ENCODE peak calls at places on chromosomes 13 and 19, in nine cellular contexts. One of them, this sample, is unnamed.

GRCh38 chr19:28486934-28487333 is 726.0 kb downstream of the UQCRFS1 start:
- DNase-seq in IMR-90: no peak
- DNase-seq in left lung: no peak
- DNase-seq in transverse colon: no peak
- DNase-seq in AG09309: no peak
- DNase-seq in fibroblast of lung: no peak
- DNase-seq in fibroblast of mammary gland: no peak
- DNase-seq in pancreas: no peak
- DNase-seq in A549: no peak
- DNase-seq in this sample: no peak

GRCh38 chr13:28268800-28269223 is 130.5 kb downstream of the PAN3 start:
- DNase-seq in A549: no peak
- DNase-seq in fibroblast of mammary gland: no peak
- DNase-seq in fibroblast of lung: no peak
- DNase-seq in AG09309: no peak
- DNase-seq in pancreas: no peak
- DNase-seq in IMR-90: no peak
- DNase-seq in left lung: no peak
- DNase-seq in transverse colon: no peak
- DNase-seq in this sample: no peak

GRCh38 chr19:3178377-3178972 is at the start of gene S1PR4:
- DNase-seq in left lung: peak; percentile 86
- DNase-seq in fibroblast of mammary gland: no peak
- DNase-seq in pancreas: no peak
- DNase-seq in IMR-90: no peak
- DNase-seq in A549: no peak
- DNase-seq in transverse colon: peak; percentile 33
- DNase-seq in AG09309: no peak
- DNase-seq in fibroblast of lung: no peak
- DNase-seq in this sample: no peak

GRCh38 chr13:44040070-44040753 is 160.5 kb downstream of the LACC1 start:
- DNase-seq in fibroblast of lung: peak; percentile 75
- DNase-seq in AG09309: no peak
- DNase-seq in fibroblast of mammary gland: peak; percentile 65
- DNase-seq in pancreas: no peak
- DNase-seq in transverse colon: no peak
- DNase-seq in IMR-90: peak; percentile 54
- DNase-seq in A549: no peak
- DNase-seq in left lung: no peak
- DNase-seq in this sample: peak; percentile 59

GRCh38 chr13:103539265-103539664 is 473.0 kb upstream of the SLC10A2 start:
- DNase-seq in IMR-90: no peak
- DNase-seq in fibroblast of mammary gland: no peak
- DNase-seq in A549: no peak
- DNase-seq in left lung: peak; percentile 38
- DNase-seq in pancreas: no peak
- DNase-seq in AG09309: no peak
- DNase-seq in fibroblast of lung: no peak
- DNase-seq in transverse colon: no peak
- DNase-seq in this sample: no peak

GRCh38 chr13:41643502-41643901 is 186.2 kb downstream of the RGCC start:
- DNase-seq in A549: no peak
- DNase-seq in transverse colon: no peak
- DNase-seq in pancreas: no peak
- DNase-seq in AG09309: no peak
- DNase-seq in fibroblast of mammary gland: no peak
- DNase-seq in left lung: no peak
- DNase-seq in fibroblast of lung: no peak
- DNase-seq in IMR-90: no peak
- DNase-seq in this sample: no peak

GRCh38 chr13:101946411-101946810 is 455.4 kb downstream of the FGF14 start:
- DNase-seq in IMR-90: no peak
- DNase-seq in transverse colon: no peak
- DNase-seq in A549: no peak
- DNase-seq in fibroblast of mammary gland: no peak
- DNase-seq in fibroblast of lung: no peak
- DNase-seq in AG09309: no peak
- DNase-seq in pancreas: no peak
- DNase-seq in left lung: no peak
- DNase-seq in this sample: no peak

GRCh38 chr19:7789447-7789846 is 26.4 kb downstream of the CLEC4M start:
- DNase-seq in transverse colon: peak; percentile 33
- DNase-seq in IMR-90: no peak
- DNase-seq in fibroblast of mammary gland: no peak
- DNase-seq in fibroblast of lung: no peak
- DNase-seq in left lung: no peak
- DNase-seq in AG09309: no peak
- DNase-seq in A549: no peak
- DNase-seq in pancreas: no peak
- DNase-seq in this sample: no peak

GRCh38 chr13:52127378-52127777 is 1.5 kb downstream of the NEK5 start:
- DNase-seq in A549: no peak
- DNase-seq in fibroblast of lung: no peak
- DNase-seq in IMR-90: no peak
- DNase-seq in left lung: no peak
- DNase-seq in fibroblast of mammary gland: peak; percentile 1
- DNase-seq in transverse colon: no peak
- DNase-seq in AG09309: no peak
- DNase-seq in pancreas: no peak
- DNase-seq in this sample: no peak

GRCh38 chr13:72875233-72875632 is 93.3 kb downstream of the PIBF1 start:
- DNase-seq in fibroblast of lung: no peak
- DNase-seq in transverse colon: no peak
- DNase-seq in pancreas: no peak
- DNase-seq in A549: no peak
- DNase-seq in left lung: no peak
- DNase-seq in fibroblast of mammary gland: peak; percentile 2
- DNase-seq in AG09309: no peak
- DNase-seq in IMR-90: no peak
- DNase-seq in this sample: peak; percentile 17

GRCh38 chr19:42555317-42555716 is 27.0 kb upstream of the CEACAM1 start:
- DNase-seq in left lung: no peak
- DNase-seq in pancreas: no peak
- DNase-seq in fibroblast of mammary gland: no peak
- DNase-seq in A549: no peak
- DNase-seq in fibroblast of lung: no peak
- DNase-seq in IMR-90: no peak
- DNase-seq in transverse colon: no peak
- DNase-seq in AG09309: no peak
- DNase-seq in this sample: no peak

GRCh38 chr13:75754936-75755335 is 118.8 kb downstream of the LMO7 start:
- DNase-seq in left lung: no peak
- DNase-seq in AG09309: no peak
- DNase-seq in fibroblast of lung: no peak
- DNase-seq in IMR-90: no peak
- DNase-seq in fibroblast of mammary gland: no peak
- DNase-seq in A549: no peak
- DNase-seq in pancreas: no peak
- DNase-seq in transverse colon: no peak
- DNase-seq in this sample: no peak

GRCh38 chr19:4327252-4327876 is 11.3 kb downstream of the STAP2 start:
- DNase-seq in IMR-90: peak; percentile 13
- DNase-seq in transverse colon: peak; percentile 83
- DNase-seq in A549: peak; percentile 33
- DNase-seq in pancreas: peak; percentile 89
- DNase-seq in AG09309: no peak
- DNase-seq in fibroblast of lung: peak; percentile 22
- DNase-seq in fibroblast of mammary gland: peak; percentile 41
- DNase-seq in left lung: peak; percentile 88
- DNase-seq in this sample: peak; percentile 54

GRCh38 chr13:49315036-49315565 is 67.4 kb downstream of the CDADC1 start:
- DNase-seq in fibroblast of lung: no peak
- DNase-seq in fibroblast of mammary gland: peak; percentile 70
- DNase-seq in IMR-90: peak; percentile 75
- DNase-seq in A549: no peak
- DNase-seq in transverse colon: no peak
- DNase-seq in pancreas: no peak
- DNase-seq in left lung: no peak
- DNase-seq in AG09309: no peak
- DNase-seq in this sample: no peak

GRCh38 chr13:24540236-24541126 is 27.9 kb upstream of the PARP4 start:
- DNase-seq in fibroblast of mammary gland: peak; percentile 5
- DNase-seq in IMR-90: no peak
- DNase-seq in transverse colon: no peak
- DNase-seq in left lung: peak; percentile 73
- DNase-seq in AG09309: no peak
- DNase-seq in fibroblast of lung: no peak
- DNase-seq in pancreas: no peak
- DNase-seq in A549: peak; percentile 56
- DNase-seq in this sample: no peak

GRCh38 chr13:35484384-35484783 is 7.9 kb upstream of the MAB21L1 start:
- DNase-seq in transverse colon: no peak
- DNase-seq in fibroblast of lung: no peak
- DNase-seq in IMR-90: no peak
- DNase-seq in pancreas: no peak
- DNase-seq in fibroblast of mammary gland: no peak
- DNase-seq in left lung: no peak
- DNase-seq in A549: no peak
- DNase-seq in AG09309: no peak
- DNase-seq in this sample: no peak

GRCh38 chr19:53818756-53819155 is 5.4 kb downstream of the NLRP12 start:
- DNase-seq in fibroblast of mammary gland: peak; percentile 14
- DNase-seq in AG09309: no peak
- DNase-seq in pancreas: no peak
- DNase-seq in A549: no peak
- DNase-seq in left lung: peak; percentile 2
- DNase-seq in IMR-90: no peak
- DNase-seq in fibroblast of lung: no peak
- DNase-seq in transverse colon: no peak
- DNase-seq in this sample: no peak

GRCh38 chr19:41403181-41403970 is 5.8 kb downstream of the BCKDHA start:
- DNase-seq in pancreas: no peak
- DNase-seq in left lung: no peak
- DNase-seq in transverse colon: no peak
- DNase-seq in fibroblast of mammary gland: no peak
- DNase-seq in AG09309: no peak
- DNase-seq in A549: no peak
- DNase-seq in fibroblast of lung: no peak
- DNase-seq in IMR-90: no peak
- DNase-seq in this sample: no peak

GRCh38 chr13:23367907-23368306 is 65.6 kb downstream of the SACS start:
- DNase-seq in AG09309: no peak
- DNase-seq in fibroblast of mammary gland: no peak
- DNase-seq in pancreas: no peak
- DNase-seq in IMR-90: no peak
- DNase-seq in fibroblast of lung: no peak
- DNase-seq in left lung: no peak
- DNase-seq in A549: no peak
- DNase-seq in transverse colon: no peak
- DNase-seq in this sample: no peak

GRCh38 chr19:6533000-6533328 is 2.1 kb downstream of the TNFSF9 start:
- DNase-seq in fibroblast of mammary gland: no peak
- DNase-seq in AG09309: no peak
- DNase-seq in pancreas: no peak
- DNase-seq in left lung: no peak
- DNase-seq in fibroblast of lung: no peak
- DNase-seq in transverse colon: no peak
- DNase-seq in A549: no peak
- DNase-seq in IMR-90: no peak
- DNase-seq in this sample: no peak
- H3K4me3 ChIP-seq in fibroblast of mammary gland: no peak overlapping the region
- H3K4me3 ChIP-seq in AG09309: no peak overlapping the region
- H3K4me3 ChIP-seq in pancreas: no peak overlapping the region
- H3K4me3 ChIP-seq in left lung: no peak overlapping the region
- H3K4me3 ChIP-seq in fibroblast of lung: no peak overlapping the region
- H3K4me3 ChIP-seq in transverse colon: no peak overlapping the region
- H3K4me3 ChIP-seq in A549: peak overlapping the region; percentile 76
- H3K4me3 ChIP-seq in IMR-90: no peak overlapping the region
- H3K4me3 ChIP-seq in this sample: no peak overlapping the region

DNA sequence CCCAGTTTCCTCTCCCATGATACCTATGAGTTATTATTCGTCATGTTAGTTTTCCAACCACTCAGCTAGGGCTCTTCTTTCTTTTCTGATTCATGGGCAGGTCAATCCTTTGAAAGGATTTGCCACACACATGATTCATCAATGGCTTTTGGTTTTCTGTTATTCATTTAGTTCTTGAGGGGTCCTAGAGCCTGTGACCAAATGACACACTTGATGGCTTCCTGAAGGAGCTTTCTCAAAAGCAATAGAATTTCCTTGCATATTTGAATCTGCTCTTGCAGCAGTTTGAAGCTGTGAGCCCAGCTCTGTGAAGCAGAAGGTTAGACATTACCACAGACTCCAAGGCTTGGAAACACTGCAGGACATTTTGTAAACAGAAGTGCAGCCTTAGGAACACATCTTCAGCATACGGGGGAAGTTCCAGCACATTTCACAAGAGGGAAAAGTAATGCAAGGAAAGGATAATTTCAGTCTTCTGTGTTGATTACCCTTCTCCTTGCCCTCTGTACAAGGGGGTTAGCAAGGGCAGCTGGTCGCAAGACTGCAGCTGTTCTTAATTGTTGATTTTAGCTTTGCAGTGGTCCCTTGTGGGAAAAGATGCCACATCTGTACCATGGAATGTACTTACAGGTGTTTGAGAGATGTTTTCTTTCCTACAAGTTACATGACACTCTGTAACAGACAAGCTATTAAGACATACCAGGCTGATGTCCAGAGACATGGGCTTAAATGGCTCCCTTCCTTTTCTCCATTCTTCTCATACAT is 338.6 kb downstream of the KCNRG start:
- DNase-seq in A549: no peak
- DNase-seq in fibroblast of lung: peak; percentile 67
- DNase-seq in AG09309: no peak
- DNase-seq in left lung: no peak
- DNase-seq in transverse colon: no peak
- DNase-seq in IMR-90: peak; percentile 62
- DNase-seq in pancreas: no peak
- DNase-seq in fibroblast of mammary gland: peak; percentile 87
- DNase-seq in this sample: peak; percentile 63
- TF ChIP-seq CTCF in A549: no peak
- TF ChIP-seq CTCF in fibroblast of lung: no peak
- TF ChIP-seq CTCF in AG09309: no peak
- TF ChIP-seq CTCF in left lung: no peak
- TF ChIP-seq CTCF in transverse colon: no peak
- TF ChIP-seq CTCF in IMR-90: no peak
- TF ChIP-seq CTCF in pancreas: no peak
- TF ChIP-seq CTCF in fibroblast of mammary gland: no peak
- TF ChIP-seq CTCF in this sample: no peak

GRCh38 chr19:55490478-55491436 is 2.5 kb downstream of the SSC5D start:
- DNase-seq in transverse colon: no peak
- DNase-seq in A549: no peak
- DNase-seq in pancreas: no peak
- DNase-seq in AG09309: no peak
- DNase-seq in fibroblast of lung: no peak
- DNase-seq in IMR-90: no peak
- DNase-seq in left lung: peak; percentile 76
- DNase-seq in fibroblast of mammary gland: peak; percentile 58
- DNase-seq in this sample: no peak
- H3K4me3 ChIP-seq in transverse colon: no peak overlapping the region
- H3K4me3 ChIP-seq in A549: no peak overlapping the region
- H3K4me3 ChIP-seq in pancreas: no peak overlapping the region
- H3K4me3 ChIP-seq in AG09309: no peak overlapping the region
- H3K4me3 ChIP-seq in fibroblast of lung: no peak overlapping the region
- H3K4me3 ChIP-seq in IMR-90: no peak overlapping the region
- H3K4me3 ChIP-seq in left lung: no peak overlapping the region
- H3K4me3 ChIP-seq in fibroblast of mammary gland: no peak overlapping the region
- H3K4me3 ChIP-seq in this sample: no peak overlapping the region

DNA sequence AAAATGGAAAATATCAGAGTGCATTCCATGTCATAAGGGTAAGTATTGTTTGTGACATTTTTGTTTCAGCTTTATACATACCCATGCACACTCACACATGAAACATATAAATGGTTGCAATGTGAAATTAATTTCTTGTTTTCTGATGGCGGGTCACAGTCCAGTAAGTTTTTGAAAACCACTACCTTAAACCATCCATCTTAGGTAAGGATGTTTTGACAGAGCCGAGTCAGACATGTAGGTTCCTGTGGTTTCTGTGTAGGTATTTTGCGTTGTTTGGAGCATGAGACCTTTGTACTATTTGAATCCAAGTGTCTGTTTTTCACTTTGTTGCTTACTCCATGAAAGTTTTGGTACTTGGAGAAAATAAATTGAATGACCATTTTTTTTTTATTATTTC is 121.7 kb downstream of the B3GLCT start:
- DNase-seq in fibroblast of mammary gland: no peak
- DNase-seq in fibroblast of lung: no peak
- DNase-seq in transverse colon: no peak
- DNase-seq in IMR-90: no peak
- DNase-seq in AG09309: no peak
- DNase-seq in left lung: no peak
- DNase-seq in A549: no peak
- DNase-seq in pancreas: no peak
- DNase-seq in this sample: no peak
- TF ChIP-seq CTCF in fibroblast of mammary gland: no peak
- TF ChIP-seq CTCF in fibroblast of lung: no peak
- TF ChIP-seq CTCF in transverse colon: no peak
- TF ChIP-seq CTCF in IMR-90: no peak
- TF ChIP-seq CTCF in AG09309: no peak
- TF ChIP-seq CTCF in left lung: no peak
- TF ChIP-seq CTCF in A549: no peak
- TF ChIP-seq CTCF in pancreas: no peak
- TF ChIP-seq CTCF in this sample: no peak